ENCODE peak calls at places on chromosome 2, in ten cellular contexts. T is stimulated activated CD4-positive, alpha-beta T cell treated with anti-CD3 and anti-CD28 coated beads, Interleukin-15, amount 100 ng/mL, for 1 hour; A is HFFc6; R is stimulated activated CD8-positive, alpha-beta memory T cell treated with anti-CD3 and anti-CD28 coated beads, Interleukin-4, amount 100 ng/mL, for 1 hour; D is prostate gland; J is Ammon's horn; Q is NCI-H774; Z is IMR-90; N is T-cell; Y is fibroblast of pulmonary artery. X is an unnamed sample.

GRCh38 chr2:72159211-72159610 is 11.5 kb upstream of the CYP26B1 start:
- DNase-seq in T (no peak), A (no peak), R (no peak), D (no peak), J (no peak), Q (no peak), Z (no peak), N (no peak), Y (no peak), X (peak)

GRCh38 chr2:143819190-143819735 is 690.0 kb downstream of the ARHGAP15 start:
- DNase-seq in T (no peak), A (no peak), R (no peak), D (no peak), J (no peak), Q (no peak), Z (no peak), N (no peak), Y (no peak), X (no peak)

GRCh38 chr2:190698895-190699294 is 50.0 kb downstream of the NAB1 start:
- DNase-seq in T (no peak), A (no peak), R (no peak), D (no peak), J (no peak), Q (no peak), Z (peak), N (no peak), Y (peak), X (no peak)

GRCh38 chr2:12923907-12924610 is 207.3 kb downstream of the TRIB2 start:
- DNase-seq in T (no peak), A (peak), R (no peak), D (no peak), J (no peak), Q (no peak), Z (peak), N (no peak), Y (peak), X (no peak)

GRCh38 chr2:224882291-224883171 is 159.7 kb downstream of the DOCK10 start:
- DNase-seq in T (no peak), A (peak), R (no peak), D (no peak), J (peak), Q (no peak), Z (peak), N (no peak), Y (peak), X (no peak)

GRCh38 chr2:128154225-128154624 is 63.2 kb downstream of the UGGT1 start:
- DNase-seq in T (no peak), A (no peak), R (no peak), D (no peak), J (peak), Q (no peak), Z (no peak), N (no peak), Y (no peak), X (no peak)

GRCh38 chr2:205650450-205650849 is 31.9 kb upstream of the NRP2 start:
- DNase-seq in T (no peak), A (peak), R (no peak), D (no peak), J (no peak), Q (no peak), Z (peak), N (no peak), Y (peak), X (no peak)

GRCh38 chr2:179657068-179657467 is 204.3 kb downstream of the ZNF385B start:
- DNase-seq in T (no peak), A (no peak), R (no peak), D (no peak), J (no peak), Q (no peak), Z (no peak), N (no peak), Y (no peak), X (no peak)

GRCh38 chr2:221372156-221372870 is 199.8 kb downstream of the EPHA4 start:
- DNase-seq in T (no peak), A (no peak), R (no peak), D (no peak), J (no peak), Q (no peak), Z (no peak), N (no peak), Y (no peak), X (no peak)

GRCh38 chr2:157875720-157876065 is 437 bp downstream of the ACVR1 start:
- DNase-seq in T (no peak), A (no peak), R (no peak), D (peak), J (peak), Q (no peak), Z (no peak), N (peak), Y (no peak), X (no peak)

GRCh38 chr2:240289701-240290431 is 145.6 kb upstream of the GPC1 start:
- DNase-seq in T (no peak), A (no peak), R (no peak), D (no peak), J (no peak), Q (no peak), Z (no peak), N (no peak), Y (no peak), X (no peak)

GRCh38 chr2:78992451-78992806 is 33.1 kb upstream of the REG3G start:
- DNase-seq in T (no peak), A (no peak), R (no peak), D (no peak), J (peak), Q (peak), Z (no peak), N (no peak), Y (peak), X (no peak)

GRCh38 chr2:181129654-181130053 is 149.2 kb downstream of the UBE2E3 start:
- DNase-seq in T (no peak), A (no peak), R (no peak), D (no peak), J (no peak), Q (no peak), Z (no peak), N (no peak), Y (no peak), X (no peak)

GRCh38 chr2:121898483-121898882 is 143.0 kb downstream of the TSN start:
- DNase-seq in T (no peak), A (peak), R (no peak), D (no peak), J (no peak), Q (no peak), Z (peak), N (no peak), Y (peak), X (no peak)

GRCh38 chr2:216486708-216487107 is 11.9 kb upstream of the RPL37A start:
- DNase-seq in T (no peak), A (no peak), R (no peak), D (no peak), J (peak), Q (no peak), Z (no peak), N (no peak), Y (peak), X (no peak)

GRCh38 chr2:128275498-128276045 is 43.1 kb downstream of the HS6ST1 start:
- DNase-seq in T (no peak), A (no peak), R (no peak), D (no peak), J (no peak), Q (no peak), Z (no peak), N (no peak), Y (no peak), X (no peak)